ENCODE peak calls at places on chromosome 5, in eight cellular contexts. K is tibial nerve; G is CD4-positive, alpha-beta memory T cell; N is aorta; S is astrocyte; Y is spleen; V is heart right ventricle; J is left lung. R is an unnamed sample.

GRCh38 chr5:1638658-1639400 is 115.1 kb upstream of the LPCAT1 start:
- DNase-seq in K (no peak), G (no peak), N (peak; percentile 71), S (no peak), Y (peak; percentile 68), V (no peak), J (peak; percentile 73), R (no peak)

GRCh38 chr5:148512498-148512897 is 128.7 kb downstream of the FBXO38 start:
- DNase-seq in K (no peak), G (no peak), N (no peak), S (no peak), Y (no peak), V (no peak), J (no peak), R (no peak)

GRCh38 chr5:96336351-96336985 is 96.6 kb downstream of the PCSK1 start:
- DNase-seq in K (peak; percentile 78), G (peak; percentile 66), N (no peak), S (peak; percentile 76), Y (no peak), V (peak; percentile 78), J (no peak), R (peak; percentile 32)

GRCh38 chr5:32852535-32852934 is 141.4 kb downstream of the NPR3 start:
- DNase-seq in K (peak; percentile 64), G (no peak), N (peak; percentile 83), S (peak; percentile 82), Y (no peak), V (peak; percentile 4), J (no peak), R (no peak)

GRCh38 chr5:168301593-168302388 is 10.3 kb downstream of the WWC1 start:
- DNase-seq in K (no peak), G (no peak), N (no peak), S (no peak), Y (no peak), V (no peak), J (no peak), R (no peak)

GRCh38 chr5:73369283-73369682 is 79.3 kb downstream of the FOXD1 start:
- DNase-seq in K (no peak), G (no peak), N (no peak), S (peak; percentile 76), Y (no peak), V (no peak), J (no peak), R (no peak)

GRCh38 chr5:337565-338130 is 16.1 kb downstream of the AHRR start:
- DNase-seq in K (no peak), G (no peak), N (no peak), S (peak; percentile 20), Y (no peak), V (no peak), J (no peak), R (no peak)

GRCh38 chr5:175747539-175748060 is 89.7 kb downstream of the HRH2 start:
- DNase-seq in K (no peak), G (no peak), N (no peak), S (no peak), Y (no peak), V (no peak), J (no peak), R (no peak)

GRCh38 chr5:134245101-134245604 is 19.3 kb upstream of the PPP2CA start:
- DNase-seq in K (no peak), G (no peak), N (no peak), S (peak; percentile 80), Y (no peak), V (no peak), J (no peak), R (no peak)

GRCh38 chr5:31585519-31586270 is 53.2 kb upstream of the PDZD2 start:
- DNase-seq in K (no peak), G (no peak), N (no peak), S (peak; percentile 49), Y (no peak), V (no peak), J (no peak), R (no peak)

GRCh38 chr5:61023131-61023530 is 78.1 kb downstream of the NDUFAF2 start:
- DNase-seq in K (no peak), G (no peak), N (no peak), S (peak; percentile 71), Y (no peak), V (no peak), J (no peak), R (no peak)
- H3K27ac ChIP-seq in K (no peak overlapping the region), G (no peak overlapping the region), N (no peak overlapping the region), S (peak overlapping the region; percentile 17), Y (no peak overlapping the region), V (no peak overlapping the region), J (no peak overlapping the region), R (no peak overlapping the region)

GRCh38 chr5:142976861-142977260 is 206.7 kb downstream of the ARHGAP26 start:
- DNase-seq in K (no peak), G (no peak), N (no peak), S (peak; percentile 25), Y (no peak), V (no peak), J (no peak), R (no peak)

GRCh38 chr5:142978252-142978651 is 208.1 kb downstream of the ARHGAP26 start:
- DNase-seq in K (no peak), G (no peak), N (no peak), S (no peak), Y (no peak), V (no peak), J (no peak), R (no peak)

GRCh38 chr5:142977363-142978051 is 207.3 kb downstream of the ARHGAP26 start:
- DNase-seq in K (no peak), G (peak; percentile 82), N (no peak), S (peak; percentile 96), Y (no peak), V (no peak), J (no peak), R (no peak)

GRCh38 chr5:142979636-142980035 is 209.5 kb downstream of the ARHGAP26 start:
- DNase-seq in K (no peak), G (no peak), N (no peak), S (no peak), Y (no peak), V (no peak), J (no peak), R (no peak)

GRCh38 chr5:142978726-142979125 is 208.5 kb downstream of the ARHGAP26 start:
- DNase-seq in K (no peak), G (no peak), N (no peak), S (peak; percentile 52), Y (no peak), V (no peak), J (no peak), R (no peak)
- H3K27ac ChIP-seq in K (no peak overlapping the region), G (no peak overlapping the region), N (no peak overlapping the region), S (no peak overlapping the region), Y (no peak overlapping the region), V (no peak overlapping the region), J (no peak overlapping the region), R (no peak overlapping the region)

GRCh38 chr5:107604990-107605389 is 65.7 kb downstream of the EFNA5 start:
- DNase-seq in K (no peak), G (no peak), N (no peak), S (peak; percentile 21), Y (no peak), V (no peak), J (no peak), R (no peak)
- H3K27ac ChIP-seq in K (no peak overlapping the region), G (no peak overlapping the region), N (no peak overlapping the region), S (no peak overlapping the region), Y (no peak overlapping the region), V (no peak overlapping the region), J (no peak overlapping the region), R (no peak overlapping the region)

GRCh38 chr5:172715931-172716682 is 54.9 kb downstream of the DUSP1 start:
- DNase-seq in K (no peak), G (no peak), N (peak; percentile 73), S (no peak), Y (no peak), V (no peak), J (no peak), R (no peak)
- H3K27ac ChIP-seq in K (peak overlapping the region; percentile 59), G (no peak overlapping the region), N (no peak overlapping the region), S (no peak overlapping the region), Y (peak overlapping the region; percentile 85), V (peak overlapping the region; percentile 91), J (no peak overlapping the region), R (peak overlapping the region; percentile 30)

GRCh38 chr5:68894673-68895072 is 199.1 kb upstream of the SLC30A5 start:
- DNase-seq in K (no peak), G (no peak), N (no peak), S (no peak), Y (no peak), V (no peak), J (no peak), R (no peak)

GRCh38 chr5:68898961-68899471 is 194.8 kb upstream of the SLC30A5 start:
- DNase-seq in K (no peak), G (no peak), N (no peak), S (peak; percentile 77), Y (no peak), V (no peak), J (no peak), R (no peak)
- H3K27ac ChIP-seq in K (no peak overlapping the region), G (no peak overlapping the region), N (no peak overlapping the region), S (peak overlapping the region; percentile 39), Y (no peak overlapping the region), V (no peak overlapping the region), J (no peak overlapping the region), R (no peak overlapping the region)

GRCh38 chr5:126624534-126624933 is 23.8 kb downstream of the PHAX start:
- DNase-seq in K (no peak), G (no peak), N (no peak), S (peak; percentile 88), Y (no peak), V (no peak), J (no peak), R (no peak)
- H3K27ac ChIP-seq in K (no peak overlapping the region), G (no peak overlapping the region), N (no peak overlapping the region), S (peak overlapping the region; percentile 75), Y (peak overlapping the region; percentile 46), V (no peak overlapping the region), J (no peak overlapping the region), R (no peak overlapping the region)

GRCh38 chr5:137563646-137564474 is 64.7 kb upstream of the SPOCK1 start:
- DNase-seq in K (no peak), G (no peak), N (no peak), S (peak; percentile 97), Y (no peak), V (no peak), J (no peak), R (no peak)

GRCh38 chr5:137563301-137563645 is 64.1 kb upstream of the SPOCK1 start:
- DNase-seq in K (no peak), G (no peak), N (no peak), S (no peak), Y (no peak), V (no peak), J (no peak), R (no peak)

GRCh38 chr5:137566118-137566541 is 67.0 kb upstream of the SPOCK1 start:
- DNase-seq in K (no peak), G (no peak), N (no peak), S (peak; percentile 74), Y (no peak), V (no peak), J (no peak), R (no peak)

GRCh38 chr5:137565450-137565849 is 66.3 kb upstream of the SPOCK1 start:
- DNase-seq in K (no peak), G (no peak), N (no peak), S (peak; percentile 76), Y (no peak), V (no peak), J (no peak), R (no peak)

DNA sequence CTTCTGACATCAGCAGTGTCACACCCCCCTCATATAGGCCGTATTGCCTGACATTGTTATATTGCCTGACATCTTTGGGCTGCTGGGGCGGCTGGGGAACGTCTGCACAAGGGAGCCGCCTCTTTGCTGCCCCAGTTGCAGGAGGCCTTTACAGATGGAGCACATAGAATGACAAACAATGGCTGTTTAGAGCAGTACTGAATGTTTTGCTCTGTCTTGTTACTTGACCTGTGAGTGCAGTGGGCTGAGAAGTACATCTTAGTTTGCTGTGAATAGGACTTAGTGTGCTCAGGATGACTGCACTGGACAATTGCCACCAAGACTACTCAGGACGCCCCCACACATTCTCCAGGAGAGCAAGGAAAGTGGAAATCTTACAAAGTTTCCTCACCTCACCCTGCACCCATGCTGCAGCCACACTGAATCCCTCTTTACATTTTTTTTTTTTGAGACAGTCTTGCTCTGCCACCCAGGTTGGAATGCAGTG is 65.4 kb upstream of the SPOCK1 start:
- DNase-seq in K (no peak), G (no peak), N (no peak), S (peak; percentile 66), Y (no peak), V (no peak), J (no peak), R (no peak)
- H3K27ac ChIP-seq in K (no peak overlapping the region), G (no peak overlapping the region), N (no peak overlapping the region), S (peak overlapping the region; percentile 34), Y (peak overlapping the region; percentile 39), V (peak overlapping the region; percentile 78), J (no peak overlapping the region), R (no peak overlapping the region)

R was measured in substantia nigra.